ENCODE peak calls at places on chromosomes 4 and X, in ten cellular contexts. F is ovary; Z is fibroblast of mammary gland; V is sigmoid colon; A is activated CD4-positive, alpha-beta T cell treated with anti-CD3 and anti-CD28 coated beads for 24 hours; J is A673; G is astrocyte of the hippocampus; C is T-helper 2 cell; I is NCI-H2081; W is stimulated activated CD4-positive, alpha-beta T cell treated with anti-CD3 and anti-CD28 coated beads, Interleukin-2, amount 100 ng/mL, for 48 hours. M is an unnamed sample.

GRCh38 chr4:15525080-15525479 is 55.4 kb downstream of the CC2D2A start:
- DNase-seq in C (no peak), A (no peak), I (no peak), F (no peak), W (no peak), J (no peak), V (no peak), Z (no peak), G (no peak), M (no peak)

GRCh38 chrX:108732630-108733321 is 3.6 kb downstream of the IRS4 start:
- DNase-seq in Z (no peak), W (no peak), F (peak), I (peak), C (no peak), J (no peak), A (no peak), V (no peak), G (peak), M (no peak)

GRCh38 chrX:115592997-115593734 is 32.2 kb downstream of the PLS3 start:
- DNase-seq in C (no peak), I (no peak), J (peak), V (no peak), F (no peak), G (peak), A (no peak), W (no peak), Z (peak), M (no peak)

GRCh38 chrX:107589243-107589642 is 39.1 kb upstream of the PRPS1 start:
- DNase-seq in W (no peak), A (no peak), F (no peak), C (no peak), V (no peak), Z (no peak), G (no peak), I (no peak), J (no peak), M (no peak)

GRCh38 chr4:139740531-139741041 is 75.0 kb downstream of the MGST2 start:
- DNase-seq in Z (peak), A (no peak), V (peak), F (peak), J (peak), I (peak), W (no peak), C (no peak), G (peak), M (peak)

GRCh38 chr4:75705198-75705712 is 19.1 kb upstream of the USO1 start:
- DNase-seq in Z (no peak), J (no peak), G (no peak), A (no peak), C (no peak), V (no peak), F (no peak), I (no peak), W (no peak), M (no peak)

GRCh38 chrX:44352739-44353138 is 9.3 kb upstream of the EFHC2 start:
- DNase-seq in I (no peak), C (no peak), A (no peak), W (no peak), Z (no peak), J (no peak), V (no peak), F (no peak), G (no peak), M (no peak)

GRCh38 chr4:38128478-38129451 is 168.6 kb downstream of the PTTG2 start:
- DNase-seq in J (no peak), Z (peak), W (peak), A (peak), F (no peak), V (no peak), I (peak), C (peak), G (no peak), M (no peak)

GRCh38 chr4:67332627-67333026 is 212.7 kb downstream of the CENPC start:
- DNase-seq in C (no peak), G (no peak), I (peak), Z (peak), V (no peak), W (no peak), A (no peak), J (no peak), F (no peak), M (no peak)

GRCh38 chr4:150236626-150237025 is 158.4 kb downstream of the DCLK2 start:
- DNase-seq in V (no peak), J (no peak), C (no peak), F (no peak), W (no peak), I (no peak), G (no peak), Z (peak), A (no peak), M (no peak)

GRCh38 chr4:153205757-153206156 is 1.5 kb downstream of the TRIM2 start:
- DNase-seq in F (no peak), I (no peak), A (peak), G (peak), Z (peak), V (no peak), C (no peak), J (no peak), W (no peak), M (no peak)

GRCh38 chr4:41268024-41268423 is 11.3 kb downstream of the UCHL1 start:
- DNase-seq in J (no peak), W (no peak), F (no peak), A (no peak), Z (no peak), V (no peak), G (no peak), I (no peak), C (no peak), M (no peak)

GRCh38 chr4:29309050-29309449 is 1411.1 kb upstream of the PCDH7 start:
- DNase-seq in I (no peak), G (peak), A (no peak), V (no peak), Z (peak), W (no peak), F (no peak), C (no peak), J (peak), M (no peak)

GRCh38 chr4:113645288-113645687 is 116.2 kb downstream of the CAMK2D start:
- DNase-seq in C (no peak), G (no peak), W (no peak), F (no peak), I (no peak), V (no peak), J (no peak), A (no peak), Z (no peak), M (no peak)

GRCh38 chr4:109251396-109251795 is 51.1 kb downstream of the COL25A1 start:
- DNase-seq in W (no peak), G (no peak), Z (no peak), J (no peak), A (no peak), V (no peak), F (no peak), C (no peak), I (no peak), M (no peak)

GRCh38 chrX:104343408-104344129 is 88.8 kb upstream of the ESX1 start:
- DNase-seq in I (peak), A (peak), J (peak), C (peak), V (no peak), G (peak), Z (peak), F (no peak), W (peak), M (no peak)

GRCh38 chr4:86848136-86848535 is 1.0 kb downstream of the SLC10A6 start:
- DNase-seq in C (no peak), G (peak), Z (no peak), J (no peak), I (no peak), A (no peak), W (no peak), V (no peak), F (no peak), M (no peak)

GRCh38 chr4:54384563-54384962 is 155.5 kb downstream of the PDGFRA start:
- DNase-seq in Z (peak), C (no peak), J (peak), W (no peak), V (no peak), G (peak), F (peak), I (peak), A (no peak), M (peak)

GRCh38 chrX:108044554-108045256 is at the start of gene VSIG1:
- DNase-seq in C (no peak), G (no peak), A (no peak), F (no peak), Z (no peak), I (no peak), J (no peak), W (no peak), V (no peak), M (no peak)

GRCh38 chrX:154712781-154713391 is 38.0 kb downstream of the GAB3 start:
- DNase-seq in G (peak), Z (peak), A (no peak), J (no peak), I (no peak), C (no peak), V (no peak), W (no peak), F (no peak), M (no peak)

GRCh38 chr4:95701500-95701899 is 138.4 kb upstream of the PDHA2 start:
- DNase-seq in G (peak), A (no peak), C (no peak), W (no peak), J (no peak), V (no peak), F (no peak), I (no peak), Z (peak), M (no peak)

GRCh38 chrX:106894978-106895452 is 8.1 kb downstream of the RIPPLY1 start:
- DNase-seq in J (peak), I (no peak), A (no peak), F (no peak), Z (peak), W (no peak), C (no peak), G (peak), V (no peak), M (no peak)

GRCh38 chr4:39036172-39036571 is 4.0 kb upstream of the TMEM156 start:
- DNase-seq in A (no peak), I (no peak), W (no peak), V (no peak), F (no peak), J (no peak), C (no peak), Z (peak), G (peak), M (no peak)

GRCh38 chr4:129145222-129145730 is 49.3 kb downstream of the C4orf33 start:
- DNase-seq in Z (peak), V (no peak), W (no peak), C (no peak), G (no peak), F (no peak), A (no peak), I (no peak), J (no peak), M (no peak)

GRCh38 chrX:108167211-108167872 is 75.8 kb downstream of the ATG4A start:
- DNase-seq in G (peak), F (peak), I (no peak), V (no peak), W (no peak), A (no peak), C (no peak), J (no peak), Z (peak), M (no peak)

GRCh38 chrX:112839856-112840255 is 775 bp downstream of the AMOT start:
- DNase-seq in I (no peak), W (no peak), A (no peak), J (no peak), Z (no peak), G (no peak), F (no peak), V (no peak), C (no peak), M (no peak)

GRCh38 chr4:78057600-78058560 is 757 bp downstream of the FRAS1 start:
- DNase-seq in G (peak), W (peak), V (peak), A (no peak), F (peak), Z (peak), C (no peak), I (peak), J (peak), M (no peak)

GRCh38 chr4:3311489-3312171 is 18.8 kb downstream of the RGS12 start:
- DNase-seq in I (peak), A (no peak), V (no peak), W (no peak), C (no peak), J (no peak), G (no peak), F (no peak), Z (no peak), M (no peak)

GRCh38 chrX:135520022-135520552 is 373 bp upstream of the INTS6L start:
- DNase-seq in I (no peak), V (no peak), A (no peak), Z (peak), C (no peak), W (no peak), G (peak), J (peak), F (no peak), M (no peak)

GRCh38 chr4:7427326-7428260 is 7.1 kb downstream of the PSAPL1 start:
- DNase-seq in F (peak), V (peak), J (no peak), A (no peak), G (no peak), C (no peak), W (no peak), Z (no peak), I (no peak), M (no peak)